ENCODE peak calls at places on chromosome 14, in nine cellular contexts. S is activated CD4-positive, alpha-beta T cell treated with anti-CD3 and anti-CD28 coated beads, Interleukin-2, amount 10 ng/mL, durations not matched to agents 7 days and 5 days; V is effector CD4-positive, alpha-beta T cell; D is RPMI7951; G is HCEC 1CT; E is lower lobe of right lung; R is glomerular endothelial cell; Q is activated gamma-delta T cell; X is CD8-positive, alpha-beta memory T cell. W is an unnamed sample.

GRCh38 chr14:101478796-101479410 is 82.4 kb upstream of the DIO3 start:
- DNase-seq in S (no peak), V (no peak), D (no peak), G (no peak), E (peak; percentile 29), R (no peak), Q (no peak), X (no peak), W (no peak)

GRCh38 chr14:79363291-79363690 is 848.0 kb downstream of the DIO2 start:
- DNase-seq in S (no peak), V (no peak), D (no peak), G (no peak), E (no peak), R (no peak), Q (no peak), X (no peak), W (no peak)

GRCh38 chr14:52348796-52349195 is 34.7 kb downstream of the PTGER2 start:
- DNase-seq in S (no peak), V (no peak), D (peak; percentile 64), G (peak; percentile 81), E (no peak), R (no peak), Q (no peak), X (no peak), W (peak; percentile 81)

GRCh38 chr14:67653651-67654280 is 20.7 kb downstream of the VTI1B start:
- DNase-seq in S (no peak), V (no peak), D (no peak), G (no peak), E (no peak), R (no peak), Q (no peak), X (no peak), W (no peak)

GRCh38 chr14:70943838-70944237 is 36.6 kb downstream of the PCNX1 start:
- DNase-seq in S (no peak), V (no peak), D (no peak), G (no peak), E (no peak), R (no peak), Q (no peak), X (no peak), W (no peak)

GRCh38 chr14:105414456-105415371 is 4.9 kb upstream of the MTA1 start:
- DNase-seq in S (peak; percentile 64), V (peak; percentile 38), D (peak; percentile 38), G (peak; percentile 21), E (peak; percentile 81), R (no peak), Q (peak; percentile 41), X (peak; percentile 62), W (peak; percentile 42)

GRCh38 chr14:95077380-95077779 is 79.9 kb downstream of the DICER1 start:
- DNase-seq in S (no peak), V (no peak), D (no peak), G (no peak), E (no peak), R (no peak), Q (no peak), X (no peak), W (no peak)

GRCh38 chr14:69694730-69695663 is 71.9 kb upstream of the SRSF5 start:
- DNase-seq in S (no peak), V (no peak), D (no peak), G (no peak), E (no peak), R (no peak), Q (no peak), X (no peak), W (no peak)

GRCh38 chr14:104075530-104076151 is 9.9 kb upstream of the ASPG start:
- DNase-seq in S (no peak), V (no peak), D (no peak), G (no peak), E (no peak), R (no peak), Q (no peak), X (no peak), W (no peak)

W was measured in M059J.